ENCODE peak calls at places on chromosome 18, in nine cellular contexts. B is neural progenitor cell, V is mesendoderm, R is IMR-90, T is mammary epithelial cell, M is kidney, J is fibroblast of lung, U is GM12878, D is SK-N-MC. L is an unnamed sample. For H3K36me3, the result is how much of the 10 kb centered on the place peaks cover.

GRCh38 chr18:34729264-34729663 is 19.2 kb downstream of the DTNA start:
- DNase-seq in B (peak), V (peak), R (no peak), T (peak), M (no peak), J (peak), U (no peak), D (no peak), L (peak)

GRCh38 chr18:34834897-34835296 is 124.8 kb downstream of the DTNA start:
- DNase-seq in B (no peak), V (no peak), R (no peak), T (no peak), M (no peak), J (peak), U (no peak), D (no peak), L (peak)

GRCh38 chr18:36296591-36297418 is 708 bp upstream of the FHOD3 start:
- DNase-seq in B (peak), V (peak), R (peak), T (peak), M (peak), J (peak), U (no peak), D (no peak), L (peak)

GRCh38 chr18:24878289-24878688 is 417.9 kb downstream of the HRH4 start:
- DNase-seq in B (peak), V (peak), R (peak), T (peak), M (no peak), J (peak), U (no peak), D (no peak), L (peak)

GRCh38 chr18:58026395-58026794 is 17.6 kb upstream of the NEDD4L start:
- DNase-seq in B (peak), V (peak), R (peak), T (no peak), M (no peak), J (no peak), U (no peak), D (no peak), L (no peak)

GRCh38 chr18:79387615-79388014 is 8.1 kb upstream of the NFATC1 start:
- DNase-seq in B (no peak), V (no peak), R (no peak), T (no peak), M (no peak), J (no peak), U (no peak), D (no peak), L (no peak)

GRCh38 chr18:76922107-76922506 is 99.8 kb downstream of the ZNF236 start:
- DNase-seq in B (peak), V (peak), R (peak), T (peak), M (no peak), J (peak), U (peak), D (no peak), L (no peak)

GRCh38 chr18:80190311-80190710 is 57.0 kb downstream of the PARD6G start:
- DNase-seq in B (no peak), V (no peak), R (no peak), T (no peak), M (no peak), J (no peak), U (no peak), D (no peak), L (no peak)

GRCh38 chr18:57440331-57441101 is 5.3 kb downstream of the ONECUT2 start:
- DNase-seq in B (peak), V (peak), R (no peak), T (no peak), M (peak), J (no peak), U (no peak), D (no peak), L (no peak)

GRCh38 chr18:35673682-35674081 is 92.1 kb downstream of the GALNT1 start:
- DNase-seq in B (no peak), V (no peak), R (no peak), T (no peak), M (no peak), J (no peak), U (no peak), D (no peak), L (no peak)

GRCh38 chr18:46632401-46633089 is 24.5 kb downstream of the LOXHD1 start:
- DNase-seq in B (no peak), V (no peak), R (peak), T (peak), M (no peak), J (peak), U (no peak), D (no peak), L (no peak)

GRCh38 chr18:73724908-73725307 is 422.7 kb downstream of the FBXO15 start:
- DNase-seq in B (no peak), V (no peak), R (peak), T (no peak), M (no peak), J (peak), U (no peak), D (no peak), L (no peak)

GRCh38 chr18:10490401-10491289 is 35.2 kb upstream of the NAPG start:
- DNase-seq in B (peak), V (peak), R (no peak), T (no peak), M (no peak), J (no peak), U (peak), D (no peak), L (no peak)

GRCh38 chr18:51051105-51051712 is 21.2 kb downstream of the SMAD4 start:
- DNase-seq in B (peak), V (peak), R (peak), T (peak), M (no peak), J (peak), U (no peak), D (no peak), L (peak)

GRCh38 chr18:73121207-73121606 is 253.4 kb upstream of the NETO1 start:
- DNase-seq in B (no peak), V (no peak), R (no peak), T (no peak), M (no peak), J (no peak), U (no peak), D (no peak), L (no peak)

GRCh38 chr18:72999971-73000607 is 132.3 kb upstream of the NETO1 start:
- DNase-seq in B (no peak), V (no peak), R (no peak), T (peak), M (no peak), J (no peak), U (no peak), D (no peak), L (peak)

GRCh38 chr18:23236876-23237468 is 101.7 kb downstream of the CABLES1 start:
- DNase-seq in B (no peak), V (no peak), R (no peak), T (no peak), M (no peak), J (no peak), U (no peak), D (no peak), L (no peak)

GRCh38 chr18:80246656-80247402 is 485 bp downstream of the PARD6G start:
- DNase-seq in B (peak), V (peak), R (no peak), T (peak), M (peak), J (peak), U (no peak), D (no peak), L (peak)

GRCh38 chr18:75249192-75249551 is 38.6 kb downstream of the TSHZ1 start:
- DNase-seq in B (no peak), V (no peak), R (no peak), T (no peak), M (no peak), J (no peak), U (no peak), D (no peak), L (no peak)
- H3K9ac ChIP-seq in B (no peak), V (no peak), R (no peak), T (no peak), M (no peak), J (no peak), U (no peak), D (no peak), L (peak)

GRCh38 chr18:26052497-26052896 is 37.9 kb downstream of the SS18 start:
- DNase-seq in B (no peak), V (no peak), R (peak), T (peak), M (no peak), J (peak), U (no peak), D (no peak), L (no peak)
- H3K36me3 ChIP-seq in B (under half), V (under half), R (under half), T (under half), M (under half), J (under half), U (under half), D (half or more), L (half or more)

DNA sequence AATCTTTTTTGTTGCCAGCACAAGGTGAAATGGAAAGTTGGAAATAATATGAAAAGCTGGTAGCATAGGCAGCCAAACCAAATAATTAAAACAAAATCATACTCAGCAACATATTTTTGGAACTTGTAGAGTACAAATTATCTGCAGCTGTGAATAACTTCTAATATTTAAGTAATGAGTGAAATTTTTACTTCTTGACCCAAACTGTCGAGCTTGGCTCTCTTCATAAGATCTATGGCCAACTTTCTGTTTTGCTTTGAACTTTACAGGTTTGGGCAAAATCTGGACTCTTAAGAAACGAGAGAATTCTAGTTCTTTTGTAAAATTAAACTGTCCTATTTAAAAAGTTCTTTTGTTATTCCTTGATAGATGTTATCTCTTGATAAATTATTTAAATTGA is 25.6 kb upstream of the CCDC102B start:
- DNase-seq in B (no peak), V (no peak), R (no peak), T (no peak), M (no peak), J (no peak), U (no peak), D (no peak), L (no peak)
- H3K9ac ChIP-seq in B (no peak), V (no peak), R (no peak), T (no peak), M (no peak), J (no peak), U (no peak), D (no peak), L (no peak)

DNA sequence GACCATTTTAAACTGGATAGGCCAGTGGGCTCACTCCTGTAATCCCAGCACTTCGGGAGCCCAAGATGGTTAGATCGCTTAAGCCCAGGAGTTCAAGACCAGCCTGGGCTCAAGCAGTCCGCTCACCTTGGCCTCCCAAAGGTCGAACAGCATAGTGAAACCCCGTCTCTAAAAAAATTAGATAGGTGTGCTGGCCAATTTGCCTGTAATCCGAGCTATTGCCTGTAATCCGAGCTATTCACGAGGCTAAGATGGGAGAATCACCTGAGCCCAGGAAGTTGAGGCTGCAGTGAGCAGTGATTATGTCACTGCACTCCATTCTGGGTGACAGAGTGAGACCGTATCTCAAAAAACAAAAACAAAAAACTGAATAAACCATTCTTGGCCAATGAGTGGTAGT is 52.6 kb upstream of the EMILIN2 start:
- DNase-seq in B (no peak), V (peak), R (no peak), T (no peak), M (no peak), J (no peak), U (no peak), D (no peak), L (no peak)
- H3K36me3 ChIP-seq in B (under half), V (under half), R (under half), T (under half), M (under half), J (under half), U (under half), D (under half), L (under half)

DNA sequence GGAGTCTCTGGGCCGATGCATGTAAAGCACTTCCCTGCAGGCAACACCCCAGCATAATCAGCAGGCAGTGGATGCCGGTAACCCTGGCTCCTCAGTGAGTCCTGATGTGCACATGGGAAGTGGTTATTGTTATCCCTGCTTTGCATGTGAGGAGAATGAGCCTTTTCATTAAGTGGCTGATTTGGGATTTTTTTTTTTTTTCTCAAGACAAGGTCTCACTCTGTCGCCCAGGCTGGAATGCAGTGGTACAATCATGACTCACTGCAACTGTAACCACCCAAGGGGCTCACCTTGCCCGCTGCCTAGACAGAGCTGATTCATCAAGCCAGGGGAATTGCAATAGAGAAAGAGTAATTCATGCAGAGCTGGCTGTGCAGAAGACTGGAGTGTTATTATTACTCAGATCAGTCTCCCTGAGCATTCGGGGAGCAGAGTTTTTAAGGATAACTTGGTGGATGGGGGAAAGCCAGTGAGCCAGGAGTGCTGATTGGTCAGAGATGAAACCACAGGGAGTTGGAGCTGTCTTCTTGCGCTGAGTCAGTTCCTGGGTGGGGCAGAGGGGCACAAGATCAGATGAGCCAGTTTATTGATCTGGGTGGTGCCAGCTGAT is 95.4 kb downstream of the SOCS6 start:
- DNase-seq in B (no peak), V (no peak), R (peak), T (peak), M (no peak), J (peak), U (no peak), D (no peak), L (peak)
- H3K9ac ChIP-seq in B (no peak), V (no peak), R (no peak), T (peak), M (no peak), J (no peak), U (no peak), D (no peak), L (no peak)

DNA sequence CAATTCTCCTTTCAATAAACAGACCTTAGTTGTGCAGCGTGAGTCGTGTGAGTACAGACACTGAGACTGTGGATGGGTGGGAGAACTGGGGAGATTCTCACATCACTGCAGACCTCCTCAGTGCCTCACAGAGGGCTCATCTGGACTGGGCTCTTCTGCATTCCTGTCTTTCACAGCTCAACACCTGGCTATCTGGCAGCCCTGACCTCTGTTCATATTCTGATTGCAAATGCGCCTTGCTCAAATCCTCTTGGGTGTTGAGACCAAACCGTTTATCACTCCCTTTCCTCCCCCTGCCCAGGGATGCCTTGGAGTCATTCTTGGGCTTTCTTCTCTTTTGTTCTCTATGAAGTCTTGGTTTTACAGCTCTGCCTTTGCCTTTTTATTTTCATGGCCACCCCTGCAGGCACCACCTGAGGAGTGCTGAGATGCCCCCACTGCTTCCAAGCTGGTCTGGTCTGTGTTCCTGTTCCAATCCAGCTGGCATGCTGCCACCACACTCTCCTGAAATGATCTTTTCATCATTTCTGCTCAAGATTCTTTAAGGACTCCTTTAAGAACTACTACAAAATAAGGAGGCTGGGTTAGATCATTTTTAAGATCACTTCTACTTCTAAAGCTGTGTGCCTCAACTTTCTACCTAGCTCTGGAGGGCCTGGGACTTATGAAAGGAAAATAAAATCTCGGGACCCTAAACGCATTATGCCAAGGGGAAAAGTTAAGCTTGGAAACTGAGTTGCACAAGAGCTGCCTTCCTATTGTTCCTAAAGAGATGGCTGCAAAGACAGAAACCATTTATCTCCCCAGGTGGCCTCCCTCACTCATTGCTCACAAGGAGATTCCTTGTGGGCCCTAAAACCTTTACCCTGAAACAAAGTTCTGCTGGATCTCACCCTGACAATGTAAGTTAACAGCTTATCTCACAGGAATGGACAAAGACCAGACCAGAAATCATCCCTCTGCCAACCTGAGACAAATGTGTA is 26.5 kb downstream of the TUBB6 start:
- DNase-seq in B (peak), V (peak), R (no peak), T (no peak), M (no peak), J (no peak), U (no peak), D (no peak), L (no peak)
- H3K36me3 ChIP-seq in B (under half), V (under half), R (under half), T (under half), M (under half), J (under half), U (under half), D (under half), L (half or more)

GRCh38 chr18:8966819-8967218 is 135.7 kb upstream of the NDUFV2 start:
- DNase-seq in B (no peak), V (no peak), R (no peak), T (no peak), M (no peak), J (no peak), U (no peak), D (no peak), L (no peak)
- H3K9ac ChIP-seq in B (no peak), V (no peak), R (no peak), T (no peak), M (no peak), J (no peak), U (no peak), D (no peak), L (no peak)

GRCh38 chr18:62979172-62979571 is 263.8 kb downstream of the PHLPP1 start:
- DNase-seq in B (no peak), V (no peak), R (peak), T (peak), M (no peak), J (peak), U (no peak), D (no peak), L (peak)
- H3K36me3 ChIP-seq in B (under half), V (under half), R (under half), T (under half), M (under half), J (under half), U (under half), D (under half), L (under half)

DNA sequence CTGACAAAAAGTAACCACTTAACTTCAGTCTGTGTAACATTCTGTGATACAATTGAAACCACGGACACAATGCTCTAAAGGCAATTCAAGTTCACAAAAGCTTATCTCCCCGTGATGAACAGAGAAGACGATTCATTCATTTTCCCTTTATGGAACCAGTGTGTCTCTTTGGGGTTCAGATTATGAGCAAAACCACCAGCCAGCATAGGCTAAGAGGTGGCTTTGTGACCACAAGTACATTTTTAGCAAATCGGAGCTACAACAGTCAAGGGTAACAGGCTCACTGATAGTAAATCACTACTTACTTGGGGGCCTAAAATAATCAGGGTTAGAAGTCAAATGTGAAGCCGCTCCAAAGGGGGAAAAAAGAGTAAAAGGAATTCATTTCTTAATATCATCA is 120.6 kb upstream of the SMAD7 start:
- DNase-seq in B (no peak), V (no peak), R (no peak), T (no peak), M (no peak), J (peak), U (no peak), D (no peak), L (no peak)
- H3K9ac ChIP-seq in B (no peak), V (no peak), R (no peak), T (no peak), M (no peak), J (no peak), U (no peak), D (no peak), L (no peak)